ENCODE peak calls at places on chromosomes 6 and 20, in ten cellular contexts. One of them, this sample, is unnamed.

GRCh38 chr6:32941412-32941784 is 570 bp upstream of the HLA-DMB start:
- DNase-seq in mesendoderm: no peak
- DNase-seq in Peyer's patch: peak
- DNase-seq in fibroblast of lung: no peak
- DNase-seq in posterior vena cava: no peak
- DNase-seq in NCI-H2081: no peak
- DNase-seq in kidney: no peak
- DNase-seq in psoas muscle: no peak
- DNase-seq in right cardiac atrium: no peak
- DNase-seq in EL: no peak
- DNase-seq in this sample: no peak

GRCh38 chr6:120137492-120137891 is 787.9 kb upstream of the MAN1A1 start:
- DNase-seq in posterior vena cava: no peak
- DNase-seq in fibroblast of lung: no peak
- DNase-seq in kidney: no peak
- DNase-seq in right cardiac atrium: no peak
- DNase-seq in Peyer's patch: no peak
- DNase-seq in psoas muscle: no peak
- DNase-seq in EL: no peak
- DNase-seq in NCI-H2081: no peak
- DNase-seq in mesendoderm: no peak
- DNase-seq in this sample: no peak

GRCh38 chr20:16537918-16538317 is 35.3 kb downstream of the KIF16B start:
- DNase-seq in kidney: no peak
- DNase-seq in right cardiac atrium: no peak
- DNase-seq in psoas muscle: no peak
- DNase-seq in mesendoderm: no peak
- DNase-seq in fibroblast of lung: no peak
- DNase-seq in EL: no peak
- DNase-seq in posterior vena cava: no peak
- DNase-seq in Peyer's patch: no peak
- DNase-seq in NCI-H2081: no peak
- DNase-seq in this sample: no peak

GRCh38 chr6:49121970-49122369 is 341.1 kb downstream of the MMUT start:
- DNase-seq in fibroblast of lung: no peak
- DNase-seq in NCI-H2081: no peak
- DNase-seq in mesendoderm: no peak
- DNase-seq in kidney: no peak
- DNase-seq in posterior vena cava: no peak
- DNase-seq in right cardiac atrium: no peak
- DNase-seq in psoas muscle: no peak
- DNase-seq in EL: no peak
- DNase-seq in Peyer's patch: no peak
- DNase-seq in this sample: no peak

GRCh38 chr6:32484614-32484998 is 44.9 kb downstream of the HLA-DRA start:
- DNase-seq in fibroblast of lung: no peak
- DNase-seq in posterior vena cava: no peak
- DNase-seq in right cardiac atrium: no peak
- DNase-seq in kidney: peak
- DNase-seq in EL: no peak
- DNase-seq in NCI-H2081: no peak
- DNase-seq in psoas muscle: no peak
- DNase-seq in Peyer's patch: no peak
- DNase-seq in mesendoderm: no peak
- DNase-seq in this sample: peak

GRCh38 chr6:169849396-169849795 is 98.0 kb downstream of the ERMARD start:
- DNase-seq in posterior vena cava: peak
- DNase-seq in NCI-H2081: no peak
- DNase-seq in right cardiac atrium: no peak
- DNase-seq in fibroblast of lung: no peak
- DNase-seq in psoas muscle: no peak
- DNase-seq in kidney: no peak
- DNase-seq in mesendoderm: no peak
- DNase-seq in EL: no peak
- DNase-seq in Peyer's patch: no peak
- DNase-seq in this sample: no peak

GRCh38 chr6:83310046-83310445 is 116.9 kb downstream of the RWDD2A start:
- DNase-seq in psoas muscle: no peak
- DNase-seq in posterior vena cava: no peak
- DNase-seq in fibroblast of lung: no peak
- DNase-seq in NCI-H2081: no peak
- DNase-seq in right cardiac atrium: no peak
- DNase-seq in mesendoderm: no peak
- DNase-seq in Peyer's patch: no peak
- DNase-seq in EL: peak
- DNase-seq in kidney: no peak
- DNase-seq in this sample: no peak

GRCh38 chr6:101395345-101395744 is 1.8 kb downstream of the GRIK2 start:
- DNase-seq in posterior vena cava: no peak
- DNase-seq in EL: peak
- DNase-seq in right cardiac atrium: no peak
- DNase-seq in kidney: no peak
- DNase-seq in psoas muscle: no peak
- DNase-seq in mesendoderm: no peak
- DNase-seq in NCI-H2081: no peak
- DNase-seq in Peyer's patch: no peak
- DNase-seq in fibroblast of lung: no peak
- DNase-seq in this sample: no peak

GRCh38 chr6:36633915-36634314 is 39.8 kb downstream of the SRSF3 start:
- DNase-seq in EL: peak
- DNase-seq in psoas muscle: no peak
- DNase-seq in NCI-H2081: peak
- DNase-seq in right cardiac atrium: peak
- DNase-seq in kidney: peak
- DNase-seq in Peyer's patch: no peak
- DNase-seq in posterior vena cava: no peak
- DNase-seq in mesendoderm: no peak
- DNase-seq in fibroblast of lung: peak
- DNase-seq in this sample: peak

GRCh38 chr20:10077886-10078285 is 43.1 kb downstream of the ANKEF1 start:
- DNase-seq in EL: no peak
- DNase-seq in fibroblast of lung: no peak
- DNase-seq in mesendoderm: no peak
- DNase-seq in psoas muscle: no peak
- DNase-seq in kidney: no peak
- DNase-seq in posterior vena cava: no peak
- DNase-seq in right cardiac atrium: no peak
- DNase-seq in Peyer's patch: no peak
- DNase-seq in NCI-H2081: peak
- DNase-seq in this sample: no peak

GRCh38 chr6:149242883-149243282 is 74.6 kb upstream of the TAB2 start:
- DNase-seq in fibroblast of lung: peak
- DNase-seq in mesendoderm: no peak
- DNase-seq in NCI-H2081: no peak
- DNase-seq in Peyer's patch: no peak
- DNase-seq in right cardiac atrium: no peak
- DNase-seq in kidney: no peak
- DNase-seq in psoas muscle: no peak
- DNase-seq in EL: peak
- DNase-seq in posterior vena cava: no peak
- DNase-seq in this sample: no peak

GRCh38 chr6:113873043-113873667 is 16.0 kb downstream of the MARCKS start:
- DNase-seq in Peyer's patch: peak
- DNase-seq in posterior vena cava: peak
- DNase-seq in psoas muscle: peak
- DNase-seq in kidney: peak
- DNase-seq in right cardiac atrium: peak
- DNase-seq in fibroblast of lung: no peak
- DNase-seq in EL: no peak
- DNase-seq in mesendoderm: no peak
- DNase-seq in NCI-H2081: no peak
- DNase-seq in this sample: peak

GRCh38 chr6:47034919-47035318 is 7.2 kb downstream of the ADGRF1 start:
- DNase-seq in mesendoderm: no peak
- DNase-seq in NCI-H2081: peak
- DNase-seq in posterior vena cava: no peak
- DNase-seq in EL: peak
- DNase-seq in psoas muscle: no peak
- DNase-seq in Peyer's patch: no peak
- DNase-seq in fibroblast of lung: peak
- DNase-seq in right cardiac atrium: no peak
- DNase-seq in kidney: no peak
- DNase-seq in this sample: no peak

GRCh38 chr20:19784511-19785172 is 26.6 kb downstream of the RIN2 start:
- DNase-seq in psoas muscle: peak
- DNase-seq in EL: peak
- DNase-seq in posterior vena cava: no peak
- DNase-seq in fibroblast of lung: peak
- DNase-seq in right cardiac atrium: peak
- DNase-seq in NCI-H2081: peak
- DNase-seq in kidney: peak
- DNase-seq in mesendoderm: peak
- DNase-seq in Peyer's patch: no peak
- DNase-seq in this sample: no peak

GRCh38 chr6:16752206-16752867 is 8.9 kb downstream of the ATXN1 start:
- DNase-seq in right cardiac atrium: no peak
- DNase-seq in posterior vena cava: no peak
- DNase-seq in NCI-H2081: no peak
- DNase-seq in mesendoderm: no peak
- DNase-seq in psoas muscle: no peak
- DNase-seq in fibroblast of lung: peak
- DNase-seq in EL: peak
- DNase-seq in kidney: no peak
- DNase-seq in Peyer's patch: no peak
- DNase-seq in this sample: no peak

GRCh38 chr6:117976030-117976651 is 69.1 kb downstream of the SLC35F1 start:
- DNase-seq in mesendoderm: peak
- DNase-seq in psoas muscle: no peak
- DNase-seq in kidney: no peak
- DNase-seq in NCI-H2081: peak
- DNase-seq in Peyer's patch: no peak
- DNase-seq in right cardiac atrium: no peak
- DNase-seq in EL: peak
- DNase-seq in fibroblast of lung: peak
- DNase-seq in posterior vena cava: no peak
- DNase-seq in this sample: no peak

GRCh38 chr6:52976591-52977035 is 18.5 kb downstream of the GSTA4 start:
- DNase-seq in posterior vena cava: no peak
- DNase-seq in mesendoderm: peak
- DNase-seq in psoas muscle: peak
- DNase-seq in Peyer's patch: peak
- DNase-seq in fibroblast of lung: no peak
- DNase-seq in kidney: no peak
- DNase-seq in EL: no peak
- DNase-seq in NCI-H2081: no peak
- DNase-seq in right cardiac atrium: no peak
- DNase-seq in this sample: no peak

GRCh38 chr6:154754152-154754551 is 20.9 kb downstream of the SCAF8 start:
- DNase-seq in NCI-H2081: no peak
- DNase-seq in psoas muscle: no peak
- DNase-seq in mesendoderm: no peak
- DNase-seq in Peyer's patch: no peak
- DNase-seq in kidney: no peak
- DNase-seq in posterior vena cava: no peak
- DNase-seq in right cardiac atrium: no peak
- DNase-seq in EL: no peak
- DNase-seq in fibroblast of lung: peak
- DNase-seq in this sample: no peak

GRCh38 chr20:50425076-50425475 is 85.1 kb upstream of the PTPN1 start:
- DNase-seq in right cardiac atrium: no peak
- DNase-seq in EL: peak
- DNase-seq in NCI-H2081: no peak
- DNase-seq in Peyer's patch: no peak
- DNase-seq in mesendoderm: no peak
- DNase-seq in fibroblast of lung: no peak
- DNase-seq in psoas muscle: peak
- DNase-seq in posterior vena cava: no peak
- DNase-seq in kidney: no peak
- DNase-seq in this sample: no peak

GRCh38 chr6:938271-939046 is 245.5 kb upstream of the EXOC2 start:
- DNase-seq in right cardiac atrium: no peak
- DNase-seq in NCI-H2081: no peak
- DNase-seq in posterior vena cava: no peak
- DNase-seq in kidney: no peak
- DNase-seq in fibroblast of lung: no peak
- DNase-seq in psoas muscle: no peak
- DNase-seq in mesendoderm: no peak
- DNase-seq in Peyer's patch: no peak
- DNase-seq in EL: no peak
- DNase-seq in this sample: no peak

GRCh38 chr6:95083506-95083905 is 493.8 kb upstream of the MANEA start:
- DNase-seq in Peyer's patch: no peak
- DNase-seq in NCI-H2081: no peak
- DNase-seq in posterior vena cava: no peak
- DNase-seq in kidney: peak
- DNase-seq in EL: no peak
- DNase-seq in fibroblast of lung: no peak
- DNase-seq in right cardiac atrium: no peak
- DNase-seq in mesendoderm: no peak
- DNase-seq in psoas muscle: no peak
- DNase-seq in this sample: peak

GRCh38 chr6:28060381-28060780 is 20.0 kb upstream of the ZNF165 start:
- DNase-seq in fibroblast of lung: no peak
- DNase-seq in NCI-H2081: no peak
- DNase-seq in EL: no peak
- DNase-seq in psoas muscle: no peak
- DNase-seq in mesendoderm: no peak
- DNase-seq in right cardiac atrium: no peak
- DNase-seq in kidney: no peak
- DNase-seq in posterior vena cava: no peak
- DNase-seq in Peyer's patch: no peak
- DNase-seq in this sample: no peak